ENCODE peak calls at places on chromosomes 5 and 9, in seven cellular contexts. N is NCI-H345, T is NCI-H82, L is COR-L47, S is SK-N-DZ, J is HCT116, G is OCI-LY7. F is an unnamed sample.

GRCh38 chr5:173627860-173628392 is 11.5 kb upstream of the BOD1 start:
- DNase-seq in G (no peak), J (no peak), S (no peak), N (no peak), T (no peak), L (no peak), F (no peak)

GRCh38 chr9:131854334-131854733 is 114.5 kb upstream of the RAPGEF1 start:
- DNase-seq in G (peak), J (no peak), T (no peak), N (no peak), L (no peak), S (peak), F (no peak)

GRCh38 chr5:157747766-157748700 is 4.5 kb downstream of the LSM11 start:
- DNase-seq in L (no peak), G (no peak), N (no peak), T (no peak), J (no peak), S (no peak), F (no peak)

GRCh38 chr5:134079748-134080581 is 34.5 kb upstream of the TCF7 start:
- DNase-seq in T (no peak), S (no peak), G (no peak), N (no peak), L (no peak), J (no peak), F (peak)

GRCh38 chr9:129319076-129319937 is 141.2 kb upstream of the IER5L start:
- DNase-seq in S (peak), L (no peak), G (no peak), J (no peak), T (peak), N (no peak), F (no peak)

GRCh38 chr5:74017786-74018211 is 391.8 kb downstream of the ARHGEF28 start:
- DNase-seq in J (peak), S (no peak), N (peak), G (no peak), L (peak), T (no peak), F (no peak)

GRCh38 chr5:161546463-161547301 is at the start of gene GABRB2:
- DNase-seq in J (no peak), S (peak), T (peak), G (peak), L (peak), N (peak), F (no peak)

GRCh38 chr5:176535101-176535654 is 2.0 kb downstream of the RNF44 start:
- DNase-seq in G (peak), T (no peak), L (no peak), S (no peak), N (no peak), J (no peak), F (no peak)

GRCh38 chr5:169416583-169417196 is 115.8 kb upstream of the SLIT3 start:
- DNase-seq in G (no peak), N (no peak), S (peak), J (no peak), T (peak), L (no peak), F (no peak)

GRCh38 chr9:135224286-135224871 is 136.9 kb downstream of the OLFM1 start:
- DNase-seq in J (no peak), L (no peak), S (no peak), N (peak), G (no peak), T (no peak), F (no peak)

GRCh38 chr5:31894131-31894530 is 255.2 kb downstream of the PDZD2 start:
- DNase-seq in L (no peak), T (no peak), N (no peak), S (peak), J (no peak), G (no peak), F (no peak)

GRCh38 chr9:31519011-31519410 is 865.4 kb upstream of the ACO1 start:
- DNase-seq in G (no peak), T (no peak), L (no peak), S (no peak), N (peak), J (no peak), F (no peak)

GRCh38 chr5:159780246-159780645 is 136.0 kb upstream of the ADRA1B start:
- DNase-seq in N (no peak), L (no peak), S (no peak), J (no peak), G (no peak), T (no peak), F (no peak)

F was measured in activated CD4-positive, CD25-positive, alpha-beta regulatory T cell.